ENCODE peak calls at places on chromosome 18, in seven cellular contexts. P, S, E, B, U, I and F are unnamed samples. For H3K4me1 and H3K36me3, the result is how much of the 10 kb centered on the place peaks cover.

GRCh38 chr18:53790817-53791216 is 433.7 kb downstream of the MBD2 start:
- DNase-seq in U (no peak), B (no peak), I (no peak), E (no peak), S (no peak), P (no peak), F (no peak)

GRCh38 chr18:76699923-76700322 is 122.4 kb upstream of the ZNF236 start:
- DNase-seq in U (no peak), P (no peak), S (no peak), E (no peak), B (no peak), I (no peak), F (no peak)

GRCh38 chr18:8611916-8612576 is 2.8 kb downstream of the RAB12 start:
- DNase-seq in I (no peak), E (no peak), B (no peak), P (no peak), S (no peak), U (no peak), F (no peak)

GRCh38 chr18:8957731-8958130 is 144.8 kb upstream of the NDUFV2 start:
- DNase-seq in U (no peak), E (no peak), P (no peak), S (no peak), B (no peak), I (no peak), F (no peak)

GRCh38 chr18:2847341-2848144 is 737 bp downstream of the EMILIN2 start:
- DNase-seq in S (no peak), U (peak), B (no peak), I (no peak), P (no peak), E (peak), F (peak)

GRCh38 chr18:53375641-53376040 is 848.8 kb downstream of the MBD2 start:
- DNase-seq in S (no peak), I (no peak), P (no peak), E (no peak), B (no peak), U (no peak), F (peak)

GRCh38 chr18:986071-986470 is 81.4 kb downstream of the ADCYAP1 start:
- DNase-seq in B (no peak), U (no peak), S (no peak), E (no peak), P (no peak), I (no peak), F (peak)

GRCh38 chr18:62329676-62330454 is 4.8 kb downstream of the TNFRSF11A start:
- DNase-seq in U (no peak), I (no peak), B (no peak), P (peak), E (no peak), S (peak), F (peak)

GRCh38 chr18:45688834-45689233 is 35.1 kb upstream of the SLC14A1 start:
- DNase-seq in E (no peak), P (no peak), S (no peak), I (no peak), B (no peak), U (no peak), F (no peak)

GRCh38 chr18:5410582-5410981 is 115.1 kb upstream of the ZBTB14 start:
- DNase-seq in P (no peak), E (no peak), S (no peak), U (no peak), I (no peak), B (no peak), F (no peak)

GRCh38 chr18:23314672-23315071 is 138.4 kb upstream of the RIOK3 start:
- DNase-seq in P (no peak), S (no peak), I (no peak), B (no peak), U (no peak), E (no peak), F (peak)

GRCh38 chr18:58496937-58497336 is 132.0 kb downstream of the ALPK2 start:
- DNase-seq in S (no peak), P (peak), U (no peak), I (no peak), B (peak), E (no peak), F (peak)

GRCh38 chr18:34590503-34590902 is 119.6 kb upstream of the DTNA start:
- DNase-seq in P (no peak), S (no peak), U (no peak), I (no peak), E (no peak), B (no peak), F (no peak)

GRCh38 chr18:27695054-27695453 is 481.9 kb downstream of the CDH2 start:
- DNase-seq in E (no peak), I (no peak), B (no peak), U (no peak), P (no peak), S (no peak), F (peak)

GRCh38 chr18:58316400-58316942 is 272.4 kb downstream of the NEDD4L start:
- DNase-seq in S (no peak), E (no peak), B (no peak), I (no peak), P (no peak), U (no peak), F (no peak)

GRCh38 chr18:1542230-1542774 is 637.6 kb downstream of the ADCYAP1 start:
- DNase-seq in P (no peak), I (no peak), B (no peak), S (no peak), E (no peak), U (no peak), F (no peak)

GRCh38 chr18:70276416-70277145 is 12.3 kb upstream of the SOCS6 start:
- DNase-seq in P (no peak), U (no peak), E (no peak), I (no peak), S (no peak), B (no peak), F (peak)

GRCh38 chr18:8988262-8988871 is 114.1 kb upstream of the NDUFV2 start:
- DNase-seq in S (peak), B (peak), E (peak), I (no peak), U (peak), P (peak), F (peak)

GRCh38 chr18:70288851-70289328 is at the start of gene SOCS6:
- DNase-seq in B (no peak), E (peak), P (no peak), S (no peak), I (no peak), U (peak), F (peak)

GRCh38 chr18:29459986-29460385 is 1283.1 kb upstream of the CDH2 start:
- DNase-seq in E (no peak), P (no peak), B (no peak), I (no peak), U (no peak), S (no peak), F (no peak)

GRCh38 chr18:814300-815084 is 2.5 kb upstream of the YES1 start:
- DNase-seq in B (no peak), S (no peak), P (no peak), E (peak), U (no peak), I (no peak), F (peak)

GRCh38 chr18:77100751-77101355 is 31.7 kb downstream of the MBP start:
- DNase-seq in S (no peak), P (no peak), B (no peak), U (no peak), E (no peak), I (no peak), F (no peak)

GRCh38 chr18:64082513-64082912 is 66.4 kb downstream of the LINC00305 start:
- DNase-seq in P (no peak), S (no peak), U (no peak), I (no peak), E (no peak), B (no peak), F (no peak)

DNA sequence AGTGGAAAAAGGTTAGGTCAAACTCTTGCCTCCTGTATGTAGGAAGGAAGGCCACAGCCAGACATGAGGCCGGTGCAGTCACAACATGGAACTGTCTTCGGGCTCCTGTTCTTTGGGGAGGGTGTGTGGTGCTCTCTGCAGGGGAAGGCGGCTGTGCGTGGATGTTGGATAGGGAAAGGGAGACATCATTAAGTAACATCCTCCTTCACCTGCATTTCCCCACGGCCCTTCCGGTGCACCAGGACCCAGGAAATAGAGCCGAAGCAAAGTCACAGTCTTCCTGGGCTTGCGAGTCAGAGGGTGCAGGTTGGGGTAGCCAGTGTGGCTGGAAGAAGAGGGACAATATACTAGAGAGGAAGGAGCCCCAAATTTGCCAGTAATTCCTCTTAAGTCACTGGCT is 78.9 kb upstream of the SMAD7 start:
- DNase-seq in I (no peak), E (no peak), U (no peak), P (no peak), B (no peak), S (no peak), F (no peak)
- H3K4me1 ChIP-seq in I (under half), E (under half), U (under half), P (under half), B (under half), S (under half), F (under half)

DNA sequence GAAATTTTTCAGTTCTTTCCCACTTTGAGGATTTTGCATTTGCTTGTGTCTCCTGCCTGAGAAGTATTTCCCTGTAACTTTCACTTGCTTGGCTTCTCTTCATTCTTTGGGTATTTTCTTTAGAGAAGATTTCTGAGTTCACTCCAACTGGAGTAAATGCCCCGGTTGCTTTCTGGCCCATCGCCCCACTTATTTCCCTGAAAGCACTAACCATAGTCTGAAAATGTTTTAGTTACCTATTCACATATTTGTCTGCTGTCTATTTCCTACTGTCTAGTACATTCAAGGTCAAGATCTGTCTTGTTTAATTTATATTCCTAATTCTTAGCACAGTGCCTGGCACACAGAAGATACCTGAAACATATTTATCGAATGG is 134.4 kb upstream of the KLHL14 start:
- DNase-seq in U (no peak), E (no peak), I (no peak), P (no peak), B (no peak), S (no peak), F (no peak)
- TF ChIP-seq REST in U (no peak), E (no peak), I (no peak), P (no peak), B (no peak), S (no peak), F (no peak)

GRCh38 chr18:50709215-50709614 is 110.6 kb downstream of the MRO start:
- DNase-seq in B (no peak), U (no peak), P (no peak), S (no peak), E (no peak), I (no peak), F (peak)

GRCh38 chr18:50711401-50711800 is 108.4 kb downstream of the MRO start:
- DNase-seq in E (no peak), P (no peak), S (no peak), I (no peak), B (no peak), U (no peak), F (no peak)

GRCh38 chr18:50707841-50708240 is 112.0 kb downstream of the MRO start:
- DNase-seq in S (no peak), P (no peak), E (no peak), B (no peak), I (no peak), U (no peak), F (no peak)

GRCh38 chr18:50704541-50704940 is 115.3 kb downstream of the MRO start:
- DNase-seq in U (no peak), P (no peak), I (no peak), B (no peak), E (no peak), S (no peak), F (no peak)

DNA sequence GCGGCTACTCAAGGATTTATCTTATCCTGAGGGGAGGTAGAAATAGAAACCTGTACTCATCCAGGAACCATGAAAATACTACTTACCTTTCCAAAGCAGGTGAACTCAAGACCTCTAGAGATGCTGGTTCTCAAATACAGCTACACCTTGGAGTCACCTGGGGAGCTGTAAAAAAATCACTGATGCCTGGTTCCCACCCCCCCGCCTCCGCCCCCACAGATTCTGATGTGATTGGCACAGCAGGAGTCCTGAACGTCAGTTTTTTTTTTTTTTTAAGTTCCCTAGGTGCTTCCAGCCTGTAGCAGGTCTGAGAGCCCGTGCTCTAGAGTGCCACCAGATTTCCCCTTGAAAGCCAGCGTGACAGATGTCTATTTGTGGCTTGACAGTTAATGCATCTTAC is 113.6 kb downstream of the MRO start:
- DNase-seq in E (no peak), B (no peak), P (no peak), S (no peak), U (no peak), I (no peak), F (no peak)
- H3K36me3 ChIP-seq in E (under half), B (under half), P (under half), S (under half), U (under half), I (under half), F (under half)

DNA sequence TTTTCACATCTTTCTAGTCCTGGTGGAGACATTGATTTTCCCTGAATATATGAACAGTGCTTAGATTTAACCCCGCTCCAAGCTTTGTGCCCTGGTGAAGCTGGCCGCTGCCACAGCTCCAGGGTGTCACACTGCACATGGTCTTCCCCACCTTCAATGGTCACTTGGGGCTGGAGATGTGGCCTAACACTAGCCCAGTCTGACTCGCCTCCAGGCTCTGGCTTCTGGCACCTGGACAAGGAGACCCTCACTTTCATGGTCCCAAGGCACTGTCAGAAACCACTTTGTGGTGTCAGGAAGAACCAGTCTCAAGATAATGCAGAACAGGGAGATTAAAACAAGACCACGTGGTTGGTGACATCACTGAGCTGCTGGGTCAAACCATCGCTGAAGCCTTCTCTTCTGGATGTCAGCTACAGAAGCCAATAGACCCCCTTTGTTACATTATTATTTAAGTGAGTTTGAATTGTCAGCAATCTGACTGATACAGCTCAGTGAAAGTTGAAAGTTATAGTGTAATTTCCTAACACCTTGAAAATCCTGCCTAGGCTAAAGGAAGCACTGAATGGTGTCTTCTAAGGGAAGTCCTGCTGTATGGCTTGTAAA is 55.1 kb upstream of the CTDP1 start:
- DNase-seq in U (no peak), E (no peak), S (no peak), P (no peak), I (peak), B (no peak), F (no peak)
- H3K4me1 ChIP-seq in U (under half), E (under half), S (under half), P (under half), I (under half), B (under half), F (under half)

DNA sequence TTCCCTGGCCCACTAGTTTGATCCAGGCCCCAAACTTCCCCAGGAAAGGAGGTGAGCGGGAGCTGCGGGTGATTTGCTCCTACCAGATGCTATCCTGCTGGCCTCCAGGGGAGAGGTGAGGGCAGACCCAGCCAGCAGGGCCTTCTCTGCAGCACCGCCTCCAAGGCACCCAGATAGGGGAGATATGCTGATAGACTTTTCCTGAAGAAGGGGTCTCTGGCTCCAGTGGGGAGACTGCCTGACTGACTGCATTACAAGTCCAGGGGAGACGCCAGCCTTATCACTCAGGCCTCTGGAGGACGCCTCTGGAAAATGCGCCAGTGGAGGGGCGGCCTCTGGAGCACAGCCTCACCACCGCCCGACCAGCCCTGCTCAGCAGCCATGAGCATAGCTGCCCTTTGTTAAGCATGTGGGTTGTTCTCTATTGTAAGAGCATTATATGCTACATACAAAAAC is 60.6 kb upstream of the SMAD7 start:
- DNase-seq in B (no peak), I (no peak), P (no peak), U (peak), S (no peak), E (no peak), F (no peak)
- TF ChIP-seq REST in B (no peak), I (no peak), P (no peak), U (no peak), S (no peak), E (no peak), F (no peak)

DNA sequence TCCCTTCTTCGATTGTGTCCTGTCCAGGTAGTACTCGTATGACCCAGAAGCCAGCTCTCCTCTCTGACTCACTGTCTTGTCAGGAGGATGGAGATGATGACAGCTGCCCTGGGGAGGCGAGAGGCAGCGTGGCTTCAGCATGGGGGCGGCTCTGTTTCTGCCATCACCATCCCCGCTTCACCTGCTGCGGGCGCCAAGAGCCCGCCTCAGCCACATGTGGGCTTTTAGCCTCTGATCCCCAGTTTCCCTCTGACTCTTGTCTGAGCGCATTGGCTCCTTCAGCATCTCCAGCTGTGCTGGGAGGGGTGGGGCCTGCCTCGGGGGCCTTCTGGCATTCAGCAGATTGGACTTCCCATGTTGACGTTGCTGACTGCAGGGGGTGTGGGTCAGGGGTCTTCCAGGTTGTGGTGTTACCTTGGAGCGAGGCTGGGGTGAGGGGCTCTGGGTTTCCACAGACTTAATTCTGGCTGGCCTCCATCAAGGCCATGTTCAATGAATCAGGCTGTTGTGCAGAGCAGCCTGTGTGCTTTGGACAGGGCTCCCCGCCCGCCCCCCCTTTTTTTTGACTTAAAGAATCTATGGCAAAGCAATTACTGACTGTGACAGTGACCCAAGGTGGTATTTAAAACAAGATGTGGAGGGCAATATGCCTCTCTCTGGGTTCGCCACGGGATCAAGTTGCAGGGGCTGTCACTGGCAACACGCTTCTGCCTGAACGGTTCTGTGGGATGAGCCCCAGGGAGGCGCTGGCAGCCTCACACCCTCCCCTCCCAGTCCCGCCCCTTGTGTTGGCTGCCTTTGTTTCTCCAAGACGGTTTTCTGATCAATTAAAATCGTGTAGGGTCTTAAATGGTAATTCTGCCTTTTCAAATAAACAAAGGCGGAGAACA is 228.3 kb downstream of the LDLRAD4 start:
- DNase-seq in U (no peak), E (no peak), S (no peak), B (no peak), I (no peak), P (no peak), F (no peak)
- H3K36me3 ChIP-seq in U (under half), E (under half), S (under half), B (under half), I (under half), P (under half), F (under half)

DNA sequence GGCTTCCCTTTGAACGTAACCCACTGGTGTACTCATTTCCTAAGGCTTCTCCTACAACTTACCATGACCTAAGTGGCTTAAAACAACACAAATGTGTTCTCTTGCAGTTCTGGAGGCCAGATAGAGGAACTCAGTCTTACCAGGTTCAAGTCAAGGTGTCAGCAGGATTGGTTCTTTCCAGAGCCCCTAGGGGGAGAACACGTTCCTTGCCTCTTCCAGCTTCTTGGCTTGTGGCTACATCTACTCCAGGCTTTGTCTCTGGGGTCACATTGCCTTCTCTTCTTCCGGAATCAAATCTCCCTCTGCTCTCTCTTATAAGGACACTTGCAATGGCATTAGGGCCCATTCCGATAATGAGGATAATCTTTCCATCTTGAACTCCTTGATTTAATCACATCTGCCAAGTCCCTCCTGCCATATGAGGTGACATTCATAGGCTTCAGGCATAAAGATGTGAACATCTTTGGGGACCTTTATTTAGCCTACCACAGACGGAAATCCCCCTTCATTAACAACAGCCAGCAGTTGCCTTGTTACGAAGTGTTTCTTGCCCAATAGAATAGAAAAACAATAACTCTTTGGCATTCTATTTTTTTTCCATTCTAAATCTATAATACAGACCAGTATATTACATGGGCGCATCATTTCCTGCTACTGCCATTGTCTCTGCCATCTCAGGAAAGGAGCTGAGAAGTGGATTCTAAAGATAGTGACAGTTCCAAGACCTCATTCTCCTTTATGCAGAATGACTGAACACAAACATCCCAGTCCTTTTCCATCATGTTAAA is 362.0 kb downstream of the ZNF521 start:
- DNase-seq in S (no peak), I (no peak), U (no peak), E (no peak), B (no peak), P (no peak), F (peak)
- H3K4me1 ChIP-seq in S (under half), I (under half), U (under half), E (under half), B (under half), P (under half), F (under half)